ENCODE peak calls at places on chromosomes 7 and 10, in eight cellular contexts. L is MM.1S; R is activated T-helper 9 cell treated with anti-CD3 and anti-CD28 coated beads, Interleukin-2, amount 50 U/mL, for 16 hours; W is HT-29; J is naive thymus-derived CD4-positive, alpha-beta T cell; S is glomerular endothelial cell; M is Right ventricle myocardium superior; T is NB4. Z is an unnamed sample.

GRCh38 chr7:322111-322671 is 32.2 kb downstream of the FOXL3 start:
- DNase-seq in L (peak), R (peak), W (peak), J (peak), S (no peak), M (peak), T (peak), Z (peak)

GRCh38 chr7:105346593-105347322 is 42.0 kb downstream of the SRPK2 start:
- DNase-seq in L (no peak), R (no peak), W (no peak), J (no peak), S (no peak), M (no peak), T (peak), Z (peak)

GRCh38 chr7:128352138-128352537 is 8.4 kb upstream of the RBM28 start:
- DNase-seq in L (no peak), R (peak), W (no peak), J (no peak), S (no peak), M (peak), T (no peak), Z (peak)

GRCh38 chr10:68559872-68560200 is 301 bp upstream of the TET1 start:
- DNase-seq in L (no peak), R (no peak), W (no peak), J (no peak), S (no peak), M (no peak), T (peak), Z (peak)

GRCh38 chr7:107874605-107875446 is 16.2 kb upstream of the DLD start:
- DNase-seq in L (peak), R (no peak), W (peak), J (peak), S (no peak), M (no peak), T (peak), Z (peak)

GRCh38 chr7:42770106-42770505 is 141.8 kb downstream of the C7orf25 start:
- DNase-seq in L (no peak), R (no peak), W (no peak), J (no peak), S (no peak), M (no peak), T (no peak), Z (no peak)

GRCh38 chr7:120864146-120864920 is 6.4 kb upstream of the TSPAN12 start:
- DNase-seq in L (no peak), R (no peak), W (no peak), J (no peak), S (no peak), M (no peak), T (no peak), Z (no peak)

GRCh38 chr10:62916157-62916603 is 100.0 kb upstream of the EGR2 start:
- DNase-seq in L (no peak), R (no peak), W (no peak), J (no peak), S (no peak), M (no peak), T (no peak), Z (no peak)

GRCh38 chr10:79405221-79405994 is 40.0 kb downstream of the ZCCHC24 start:
- DNase-seq in L (peak), R (no peak), W (no peak), J (no peak), S (no peak), M (peak), T (no peak), Z (no peak)

GRCh38 chr7:95550546-95550945 is 45.8 kb downstream of the PDK4 start:
- DNase-seq in L (no peak), R (no peak), W (no peak), J (no peak), S (no peak), M (no peak), T (no peak), Z (no peak)

GRCh38 chr7:109522585-109522984 is 952.9 kb downstream of the DNAJB9 start:
- DNase-seq in L (no peak), R (no peak), W (no peak), J (no peak), S (no peak), M (no peak), T (no peak), Z (no peak)

GRCh38 chr7:50926049-50926448 is 143.4 kb upstream of the GRB10 start:
- DNase-seq in L (no peak), R (no peak), W (no peak), J (no peak), S (no peak), M (no peak), T (no peak), Z (no peak)

GRCh38 chr7:137882806-137883205 is 36.0 kb upstream of the DGKI start:
- DNase-seq in L (no peak), R (no peak), W (no peak), J (no peak), S (no peak), M (no peak), T (no peak), Z (no peak)

GRCh38 chr7:47149208-47149864 is 432.6 kb downstream of the TNS3 start:
- DNase-seq in L (no peak), R (no peak), W (no peak), J (no peak), S (no peak), M (no peak), T (no peak), Z (no peak)

GRCh38 chr7:25009271-25009670 is 29.3 kb upstream of the OSBPL3 start:
- DNase-seq in L (no peak), R (no peak), W (no peak), J (no peak), S (no peak), M (no peak), T (peak), Z (no peak)

GRCh38 chr10:127046975-127047877 is 142.0 kb downstream of the DOCK1 start:
- DNase-seq in L (no peak), R (no peak), W (no peak), J (no peak), S (no peak), M (no peak), T (no peak), Z (no peak)

GRCh38 chr7:142172932-142173331 is 61.4 kb downstream of the MGAM2 start:
- DNase-seq in L (no peak), R (no peak), W (no peak), J (no peak), S (no peak), M (no peak), T (no peak), Z (no peak)

GRCh38 chr10:3714957-3715356 is 70.1 kb downstream of the KLF6 start:
- DNase-seq in L (no peak), R (no peak), W (no peak), J (no peak), S (no peak), M (no peak), T (no peak), Z (no peak)

GRCh38 chr7:29337628-29338116 is 143.1 kb downstream of the CHN2 start:
- DNase-seq in L (no peak), R (no peak), W (no peak), J (no peak), S (no peak), M (no peak), T (no peak), Z (peak)

GRCh38 chr7:105309235-105310156 is 79.2 kb downstream of the SRPK2 start:
- DNase-seq in L (peak), R (no peak), W (no peak), J (no peak), S (no peak), M (no peak), T (peak), Z (no peak)

GRCh38 chr10:62027841-62028501 is 126.5 kb downstream of the ARID5B start:
- DNase-seq in L (no peak), R (no peak), W (no peak), J (no peak), S (no peak), M (no peak), T (no peak), Z (no peak)

GRCh38 chr10:130138479-130138866 is 2.3 kb downstream of the GLRX3 start:
- DNase-seq in L (no peak), R (no peak), W (peak), J (no peak), S (peak), M (no peak), T (peak), Z (no peak)

GRCh38 chr7:85734823-85735222 is 548.0 kb upstream of the SEMA3D start:
- DNase-seq in L (no peak), R (no peak), W (no peak), J (no peak), S (no peak), M (no peak), T (no peak), Z (no peak)

GRCh38 chr10:60441515-60441914 is 51.8 kb upstream of the ANK3 start:
- DNase-seq in L (peak), R (no peak), W (peak), J (no peak), S (no peak), M (no peak), T (peak), Z (no peak)

GRCh38 chr7:157392256-157393037 is 55.6 kb downstream of the DNAJB6 start:
- DNase-seq in L (no peak), R (no peak), W (no peak), J (no peak), S (no peak), M (no peak), T (no peak), Z (peak)

GRCh38 chr7:87310790-87311419 is 34.6 kb upstream of the CROT start:
- DNase-seq in L (no peak), R (no peak), W (no peak), J (no peak), S (no peak), M (no peak), T (no peak), Z (no peak)

GRCh38 chr10:103693070-103693811 is 162.1 kb downstream of the SH3PXD2A start:
- DNase-seq in L (peak), R (peak), W (no peak), J (no peak), S (no peak), M (no peak), T (peak), Z (peak)

GRCh38 chr7:135620980-135621850 is 41.1 kb upstream of the STMP1 start:
- DNase-seq in L (peak), R (no peak), W (peak), J (no peak), S (peak), M (no peak), T (peak), Z (peak)